ENCODE peak calls at places on chromosome 10, in eight cellular contexts. B, S, I, O, X, C, Q and A are unnamed samples. For H3K36me3 and H3K27me3, the result is how much of the 10 kb centered on the place peaks cover.

GRCh38 chr10:12140038-12140437 is 10.6 kb downstream of the SEC61A2 start:
- DNase-seq in B (no peak), S (no peak), I (no peak), O (no peak), X (no peak), C (no peak), Q (no peak), A (no peak)

GRCh38 chr10:75024971-75025523 is 86.4 kb upstream of the SAMD8 start:
- DNase-seq in B (no peak), S (no peak), I (no peak), O (no peak), X (no peak), C (no peak), Q (no peak), A (no peak)

GRCh38 chr10:11472158-11472753 is 139.2 kb downstream of the USP6NL start:
- DNase-seq in B (peak), S (peak), I (peak), O (peak), X (peak), C (peak), Q (peak), A (peak)

GRCh38 chr10:12340937-12341336 is 8.4 kb upstream of the CAMK1D start:
- DNase-seq in B (no peak), S (no peak), I (no peak), O (no peak), X (no peak), C (no peak), Q (no peak), A (no peak)

GRCh38 chr10:61900829-61901783 is at the start of gene ARID5B:
- DNase-seq in B (peak), S (peak), I (no peak), O (no peak), X (peak), C (peak), Q (peak), A (peak)

GRCh38 chr10:77613476-77614130 is 24.0 kb downstream of the KCNMA1 start:
- DNase-seq in B (no peak), S (no peak), I (no peak), O (no peak), X (no peak), C (no peak), Q (no peak), A (no peak)

GRCh38 chr10:93438796-93439253 is 43.3 kb downstream of the MYOF start:
- DNase-seq in B (no peak), S (peak), I (peak), O (no peak), X (peak), C (no peak), Q (no peak), A (peak)

GRCh38 chr10:69461327-69462025 is 10.2 kb downstream of the TSPAN15 start:
- DNase-seq in B (no peak), S (no peak), I (no peak), O (no peak), X (no peak), C (no peak), Q (no peak), A (no peak)

GRCh38 chr10:43610636-43611035 is 4.4 kb downstream of the ZNF485 start:
- DNase-seq in B (peak), S (no peak), I (no peak), O (no peak), X (no peak), C (no peak), Q (no peak), A (no peak)

GRCh38 chr10:71569775-71570588 is 149.6 kb downstream of the C10orf105 start:
- DNase-seq in B (peak), S (peak), I (peak), O (peak), X (peak), C (peak), Q (peak), A (peak)

GRCh38 chr10:98560585-98560984 is 113.8 kb upstream of the HPS1 start:
- DNase-seq in B (peak), S (no peak), I (no peak), O (no peak), X (no peak), C (no peak), Q (no peak), A (no peak)

GRCh38 chr10:130555411-130555750 is 419.2 kb downstream of the GLRX3 start:
- DNase-seq in B (no peak), S (no peak), I (no peak), O (no peak), X (no peak), C (no peak), Q (no peak), A (no peak)

GRCh38 chr10:46552526-46553237 is 3.8 kb downstream of the GPRIN2 start:
- DNase-seq in B (no peak), S (peak), I (peak), O (no peak), X (no peak), C (peak), Q (peak), A (no peak)
- H3K4me3 ChIP-seq in B (no peak), S (no peak), I (no peak), O (no peak), X (no peak), C (no peak), Q (no peak), A (no peak)

DNA sequence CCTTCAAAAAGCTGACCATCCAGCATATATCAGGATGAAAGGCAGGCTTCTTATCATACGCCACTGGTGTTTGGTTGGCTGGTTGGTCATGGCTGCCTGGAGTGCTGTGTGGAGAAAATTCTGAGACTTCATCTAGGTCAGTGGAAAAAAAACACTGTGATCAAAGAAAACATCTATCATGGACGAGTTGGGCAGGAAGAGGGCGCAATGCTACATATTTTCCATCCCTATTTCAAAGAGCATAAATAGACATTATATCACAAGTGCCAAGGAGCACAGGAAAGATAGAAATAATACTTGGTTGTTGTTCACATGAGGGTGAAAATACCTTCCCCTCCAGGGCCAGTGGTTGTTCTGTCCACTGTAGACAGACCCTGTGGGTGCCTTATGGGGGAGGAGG is 128.4 kb upstream of the PLPP4 start:
- DNase-seq in B (peak), S (no peak), I (no peak), O (no peak), X (no peak), C (no peak), Q (no peak), A (no peak)
- H3K36me3 ChIP-seq in B (under half), S (under half), I (under half), O (under half), X (under half), C (under half), Q (under half), A (under half)

GRCh38 chr10:289581-289980 is 154.3 kb downstream of the ZMYND11 start:
- DNase-seq in B (no peak), S (no peak), I (no peak), O (no peak), X (no peak), C (no peak), Q (no peak), A (no peak)
- H3K27me3 ChIP-seq in B (under half), S (under half), I (under half), O (under half), X (under half), C (under half), Q (under half), A (under half)

GRCh38 chr10:8056378-8056777 is 1.9 kb downstream of the GATA3 start:
- DNase-seq in B (no peak), S (no peak), I (no peak), O (no peak), X (no peak), C (no peak), Q (peak), A (peak)
- H3K4me3 ChIP-seq in B (no peak), S (no peak), I (peak), O (peak), X (peak), C (peak), Q (no peak), A (peak)

GRCh38 chr10:128058746-128059125 is 67.5 kb downstream of the MKI67 start:
- DNase-seq in B (no peak), S (no peak), I (no peak), O (no peak), X (no peak), C (no peak), Q (peak), A (no peak)

GRCh38 chr10:128059915-128060314 is 66.3 kb downstream of the MKI67 start:
- DNase-seq in B (no peak), S (no peak), I (no peak), O (no peak), X (no peak), C (no peak), Q (no peak), A (no peak)

GRCh38 chr10:128061306-128062300 is 64.6 kb downstream of the MKI67 start:
- DNase-seq in B (no peak), S (peak), I (no peak), O (no peak), X (no peak), C (peak), Q (peak), A (no peak)

GRCh38 chr10:128059266-128059850 is 66.9 kb downstream of the MKI67 start:
- DNase-seq in B (no peak), S (no peak), I (no peak), O (no peak), X (no peak), C (no peak), Q (peak), A (no peak)

GRCh38 chr10:128060341-128060851 is 65.8 kb downstream of the MKI67 start:
- DNase-seq in B (no peak), S (no peak), I (no peak), O (no peak), X (no peak), C (no peak), Q (peak), A (no peak)
- H3K36me3 ChIP-seq in B (under half), S (under half), I (half or more), O (under half), X (under half), C (under half), Q (under half), A (under half)

DNA sequence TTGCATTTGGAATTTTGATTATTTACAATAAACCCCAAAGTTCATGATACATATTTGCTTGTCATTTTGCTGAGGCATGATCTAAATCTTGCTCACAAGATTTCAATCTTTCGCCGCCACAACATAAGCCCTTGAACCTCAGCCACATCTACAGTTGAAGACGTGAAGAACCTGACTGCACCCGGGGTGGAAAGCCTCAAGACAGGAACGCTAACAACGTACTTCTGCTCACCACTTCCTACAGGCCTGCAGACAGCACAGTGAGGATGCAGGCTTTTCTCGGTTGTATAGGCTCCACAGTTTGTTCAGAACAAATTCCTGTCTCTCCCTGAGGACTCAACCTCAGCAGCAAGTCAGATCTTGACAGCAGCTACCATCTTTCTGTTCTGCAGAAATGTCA is 393.8 kb upstream of the PRKCQ start:
- DNase-seq in B (no peak), S (no peak), I (no peak), O (no peak), X (no peak), C (peak), Q (no peak), A (no peak)
- H3K27me3 ChIP-seq in B (under half), S (under half), I (under half), O (under half), X (under half), C (under half), Q (under half), A (under half)

DNA sequence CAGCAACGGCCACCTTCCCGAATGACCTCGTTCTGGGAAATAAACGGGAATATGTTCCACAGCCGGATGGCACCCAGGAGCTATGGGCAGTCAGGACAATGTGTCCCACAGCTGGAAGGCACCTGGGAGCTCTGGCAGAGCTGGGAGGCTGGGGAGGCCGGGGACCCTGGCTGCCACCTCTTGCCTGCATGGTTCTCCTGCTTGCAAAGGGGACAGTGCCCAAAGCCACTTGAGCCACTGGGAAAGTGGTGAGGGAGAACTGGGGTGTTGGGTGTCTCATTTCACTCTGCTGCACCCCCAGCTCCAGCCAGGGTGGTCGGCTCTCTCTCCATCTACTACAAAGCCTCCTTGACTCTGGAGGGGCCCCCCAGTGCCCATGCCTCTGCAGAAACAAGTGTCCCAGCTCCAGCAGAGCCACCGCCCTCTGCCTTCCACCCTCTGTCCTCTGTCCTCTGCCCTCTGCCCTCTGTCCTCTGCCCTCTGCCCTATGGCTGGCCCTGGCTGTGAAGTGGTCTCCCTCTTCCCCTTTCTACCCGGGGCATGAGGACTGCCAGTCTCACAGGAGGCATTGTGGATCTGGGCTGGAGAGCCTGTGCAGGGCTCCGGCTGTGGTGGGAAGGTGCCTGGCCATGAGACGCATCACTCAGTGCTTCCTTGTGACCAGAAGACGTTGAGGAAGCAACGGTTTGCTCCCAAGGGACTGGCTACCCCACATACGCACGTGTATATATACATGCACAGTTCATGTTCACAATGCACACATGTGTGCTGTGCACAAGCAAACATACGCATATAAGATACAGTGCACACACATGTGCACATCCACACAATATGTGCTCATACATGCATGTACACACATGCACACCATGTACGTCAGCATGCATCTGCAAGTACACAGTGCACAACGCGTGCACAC is 21.5 kb upstream of the INPP5A start:
- DNase-seq in B (no peak), S (peak), I (peak), O (peak), X (no peak), C (no peak), Q (no peak), A (peak)
- H3K4me3 ChIP-seq in B (no peak), S (no peak), I (no peak), O (no peak), X (peak), C (no peak), Q (no peak), A (no peak)